ENCODE peak calls at places on chromosome 5, in four cellular contexts. One of them, this sample, is unnamed.

GRCh38 chr5:172004824-172005237 is 1.6 kb downstream of the FBXW11 start:
- DNase-seq in spleen: no peak
- DNase-seq in uterus: no peak
- DNase-seq in A549: peak
- DNase-seq in this sample: peak

GRCh38 chr5:82749453-82749852 is 327.7 kb downstream of the TMEM167A start:
- DNase-seq in uterus: no peak
- DNase-seq in spleen: no peak
- DNase-seq in A549: no peak
- DNase-seq in this sample: no peak

GRCh38 chr5:88290801-88291200 is 22.2 kb upstream of the TMEM161B start:
- DNase-seq in A549: no peak
- DNase-seq in uterus: no peak
- DNase-seq in spleen: no peak
- DNase-seq in this sample: no peak

GRCh38 chr5:54257366-54258118 is 52.8 kb downstream of the ARL15 start:
- DNase-seq in spleen: no peak
- DNase-seq in A549: no peak
- DNase-seq in uterus: no peak
- DNase-seq in this sample: no peak

GRCh38 chr5:128111818-128112448 is 28.4 kb downstream of the SLC12A2 start:
- DNase-seq in A549: peak
- DNase-seq in spleen: no peak
- DNase-seq in uterus: no peak
- DNase-seq in this sample: no peak

GRCh38 chr5:177603631-177604030 is 3.7 kb downstream of the B4GALT7 start:
- DNase-seq in uterus: no peak
- DNase-seq in A549: no peak
- DNase-seq in spleen: no peak
- DNase-seq in this sample: no peak

GRCh38 chr5:96112703-96113102 is 151.1 kb upstream of the ELL2 start:
- DNase-seq in A549: no peak
- DNase-seq in spleen: no peak
- DNase-seq in uterus: no peak
- DNase-seq in this sample: no peak

GRCh38 chr5:100676807-100677631 is 141.8 kb downstream of the FAM174A start:
- DNase-seq in uterus: no peak
- DNase-seq in spleen: no peak
- DNase-seq in A549: no peak
- DNase-seq in this sample: no peak

GRCh38 chr5:157866536-157866935 is 7.6 kb upstream of the CLINT1 start:
- DNase-seq in spleen: no peak
- DNase-seq in A549: no peak
- DNase-seq in uterus: no peak
- DNase-seq in this sample: no peak

GRCh38 chr5:318341-318897 is 3.1 kb upstream of the AHRR start:
- DNase-seq in uterus: no peak
- DNase-seq in A549: peak
- DNase-seq in spleen: no peak
- DNase-seq in this sample: no peak

GRCh38 chr5:160180931-160181330 is 48.4 kb upstream of the FABP6 start:
- DNase-seq in A549: no peak
- DNase-seq in uterus: no peak
- DNase-seq in spleen: no peak
- DNase-seq in this sample: no peak

GRCh38 chr5:128062172-128062746 is 21.3 kb upstream of the SLC12A2 start:
- DNase-seq in uterus: no peak
- DNase-seq in spleen: no peak
- DNase-seq in A549: no peak
- DNase-seq in this sample: no peak

GRCh38 chr5:143806568-143806967 is 5.4 kb upstream of the HMHB1 start:
- DNase-seq in uterus: no peak
- DNase-seq in spleen: no peak
- DNase-seq in A549: no peak
- DNase-seq in this sample: no peak
- TF ChIP-seq POLR2A in uterus: no peak
- TF ChIP-seq POLR2A in spleen: no peak
- TF ChIP-seq POLR2A in A549: no peak
- TF ChIP-seq POLR2A in this sample: no peak

GRCh38 chr5:150449491-150450339 is at the start of gene RPS14:
- DNase-seq in spleen: peak
- DNase-seq in A549: peak
- DNase-seq in uterus: peak
- DNase-seq in this sample: peak
- TF ChIP-seq POLR2A in spleen: peak
- TF ChIP-seq POLR2A in A549: peak
- TF ChIP-seq POLR2A in uterus: peak
- TF ChIP-seq POLR2A in this sample: peak

DNA sequence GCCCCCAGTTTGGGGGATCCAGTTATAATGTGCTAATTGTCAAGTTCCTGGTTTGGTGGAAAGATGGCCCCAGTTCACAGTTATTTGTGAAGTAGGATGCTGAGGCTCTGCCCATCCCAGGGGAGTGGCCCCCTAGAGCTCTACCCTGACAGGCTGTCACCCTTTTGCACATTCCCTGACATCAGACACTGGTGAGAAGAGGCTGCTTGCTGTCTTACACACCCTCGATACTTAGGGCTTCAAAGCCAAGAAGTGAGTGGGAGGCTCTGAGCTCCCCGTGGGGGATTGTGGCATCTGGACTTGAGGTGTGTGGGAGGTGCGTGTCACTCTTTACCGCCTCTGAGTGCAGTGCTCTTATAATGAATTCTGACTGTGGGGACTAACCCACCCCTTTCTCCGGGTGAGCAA is 168.5 kb downstream of the DOCK2 start:
- DNase-seq in A549: no peak
- DNase-seq in spleen: no peak
- DNase-seq in uterus: no peak
- DNase-seq in this sample: no peak
- TF ChIP-seq POLR2A in A549: no peak
- TF ChIP-seq POLR2A in spleen: no peak
- TF ChIP-seq POLR2A in uterus: no peak
- TF ChIP-seq POLR2A in this sample: no peak

GRCh38 chr5:180353226-180353962 is at the start of gene GFPT2:
- DNase-seq in spleen: peak
- DNase-seq in uterus: peak
- DNase-seq in A549: peak
- DNase-seq in this sample: peak
- TF ChIP-seq POLR2A in spleen: no peak
- TF ChIP-seq POLR2A in uterus: peak
- TF ChIP-seq POLR2A in A549: peak
- TF ChIP-seq POLR2A in this sample: no peak

DNA sequence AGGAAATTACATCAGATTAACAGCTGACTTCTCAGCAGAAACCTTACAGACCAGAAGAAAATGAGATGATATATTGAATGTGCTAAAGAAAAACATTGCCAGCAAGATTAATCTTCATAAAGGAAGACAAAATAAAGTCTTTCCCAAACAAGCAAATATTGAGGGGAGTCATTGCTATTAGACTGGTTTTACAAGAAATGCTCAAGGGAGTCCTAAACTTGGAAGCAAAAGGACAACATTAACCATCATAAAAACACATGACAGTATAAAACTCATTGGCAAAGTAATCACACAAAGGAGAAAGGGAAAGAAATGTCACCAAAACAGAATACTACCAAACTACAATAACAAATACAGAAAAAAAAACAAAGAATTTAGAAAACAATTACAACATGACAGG is 101.7 kb downstream of the FBXL17 start:
- DNase-seq in uterus: no peak
- DNase-seq in A549: no peak
- DNase-seq in spleen: no peak
- DNase-seq in this sample: no peak
- TF ChIP-seq POLR2A in uterus: no peak
- TF ChIP-seq POLR2A in A549: no peak
- TF ChIP-seq POLR2A in spleen: no peak
- TF ChIP-seq POLR2A in this sample: no peak

GRCh38 chr5:61625682-61626620 is 293.9 kb downstream of the ZSWIM6 start:
- DNase-seq in A549: peak
- DNase-seq in spleen: peak
- DNase-seq in uterus: peak
- DNase-seq in this sample: peak
- TF ChIP-seq POLR2A in A549: peak
- TF ChIP-seq POLR2A in spleen: no peak
- TF ChIP-seq POLR2A in uterus: no peak
- TF ChIP-seq POLR2A in this sample: peak

GRCh38 chr5:140664353-140665119 is at the start of gene WDR55:
- DNase-seq in uterus: peak
- DNase-seq in spleen: peak
- DNase-seq in A549: peak
- DNase-seq in this sample: peak
- TF ChIP-seq POLR2A in uterus: peak
- TF ChIP-seq POLR2A in spleen: peak
- TF ChIP-seq POLR2A in A549: peak
- TF ChIP-seq POLR2A in this sample: peak

DNA sequence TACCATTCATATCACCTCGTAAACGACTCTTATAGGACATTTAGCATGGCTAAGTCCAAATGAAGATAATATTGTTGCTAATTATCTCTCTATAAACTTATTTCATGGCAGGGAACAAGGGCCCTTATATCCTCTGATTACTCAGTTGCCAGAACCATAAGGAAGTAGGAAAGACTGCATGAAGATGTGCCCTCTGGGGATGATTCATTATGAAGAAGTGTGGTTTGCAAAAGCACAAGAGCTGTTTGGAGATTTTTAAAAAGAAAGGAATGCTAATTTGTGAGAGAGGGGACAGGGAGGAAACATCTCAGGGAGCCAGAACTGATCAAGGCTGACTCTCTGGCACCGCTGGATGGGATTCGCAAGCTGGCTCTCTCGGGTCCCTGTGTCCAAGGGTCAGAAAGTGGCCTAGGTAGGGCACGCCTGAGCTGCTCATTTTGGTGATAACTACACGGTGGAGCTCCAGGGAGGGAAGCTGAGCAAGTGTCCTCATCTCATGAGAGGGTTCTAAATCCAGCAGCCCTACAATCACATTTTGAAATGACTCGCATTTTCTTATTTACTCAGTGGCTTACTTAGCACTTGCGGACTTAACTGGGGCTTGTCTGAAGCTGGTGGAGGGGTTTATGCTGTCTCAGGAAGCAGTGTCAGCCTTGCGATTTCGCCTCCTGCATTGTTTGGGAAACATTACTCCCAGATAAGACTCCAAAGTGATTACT is 136.8 kb downstream of the C5orf15 start:
- DNase-seq in uterus: no peak
- DNase-seq in A549: no peak
- DNase-seq in spleen: no peak
- DNase-seq in this sample: no peak
- TF ChIP-seq POLR2A in uterus: no peak
- TF ChIP-seq POLR2A in A549: no peak
- TF ChIP-seq POLR2A in spleen: no peak
- TF ChIP-seq POLR2A in this sample: no peak

GRCh38 chr5:69234457-69235268 is at the start of gene CDK7:
- DNase-seq in spleen: peak
- DNase-seq in A549: peak
- DNase-seq in uterus: peak
- DNase-seq in this sample: peak
- TF ChIP-seq POLR2A in spleen: no peak
- TF ChIP-seq POLR2A in A549: peak
- TF ChIP-seq POLR2A in uterus: peak
- TF ChIP-seq POLR2A in this sample: peak

GRCh38 chr5:56947052-56947451 is 4.9 kb downstream of the MIER3 start:
- DNase-seq in A549: no peak
- DNase-seq in uterus: no peak
- DNase-seq in spleen: no peak
- DNase-seq in this sample: no peak

GRCh38 chr5:56951131-56951945 is 585 bp downstream of the MIER3 start:
- DNase-seq in spleen: peak
- DNase-seq in uterus: peak
- DNase-seq in A549: peak
- DNase-seq in this sample: peak

GRCh38 chr5:56950626-56951130 is 1.2 kb downstream of the MIER3 start:
- DNase-seq in uterus: peak
- DNase-seq in A549: peak
- DNase-seq in spleen: peak
- DNase-seq in this sample: peak

GRCh38 chr5:56951946-56952691 is at the start of gene MIER3:
- DNase-seq in A549: peak
- DNase-seq in spleen: peak
- DNase-seq in uterus: peak
- DNase-seq in this sample: peak
- TF ChIP-seq POLR2A in A549: peak
- TF ChIP-seq POLR2A in spleen: no peak
- TF ChIP-seq POLR2A in uterus: no peak
- TF ChIP-seq POLR2A in this sample: no peak

This sample was measured in erythroblast.